ENCODE peak calls at places on chromosomes 16 and 17, in eight cellular contexts. C is DMS153; K is heart left ventricle; G is stimulated activated CD8-positive, alpha-beta memory T cell treated with anti-CD3 and anti-CD28 coated beads, Interleukin-12 subunit alpha, Interleukin-12 subunit beta, amount 100 ng/mL, for 1 hour; Q is left ventricle myocardium inferior; H is AG04450; A is foreskin keratinocyte; P is ACHN. Z is an unnamed sample.

GRCh38 chr16:85718682-85719081 is 29.9 kb upstream of the GINS2 start:
- DNase-seq in P (no peak), A (peak), G (no peak), Q (no peak), H (no peak), K (no peak), C (peak), Z (peak)

GRCh38 chr17:1376061-1376460 is 24.0 kb downstream of the YWHAE start:
- DNase-seq in G (no peak), Q (no peak), H (no peak), K (no peak), C (no peak), A (no peak), P (no peak), Z (no peak)

GRCh38 chr16:23155445-23156049 is 6.3 kb upstream of the USP31 start:
- DNase-seq in G (no peak), P (peak), A (no peak), K (no peak), C (no peak), H (no peak), Q (no peak), Z (no peak)

GRCh38 chr17:71180801-71181385 is 939.9 kb upstream of the SOX9 start:
- DNase-seq in K (no peak), P (no peak), C (peak), Q (no peak), G (no peak), A (peak), H (peak), Z (no peak)

GRCh38 chr17:18038149-18038850 is 668 bp downstream of the ATPAF2 start:
- DNase-seq in G (no peak), H (no peak), P (peak), C (no peak), K (no peak), Q (no peak), A (peak), Z (no peak)

GRCh38 chr16:69626256-69626655 is 60.5 kb downstream of the NFAT5 start:
- DNase-seq in G (no peak), A (peak), P (no peak), Q (no peak), C (no peak), H (no peak), K (no peak), Z (no peak)

GRCh38 chr16:57694556-57695377 is at the start of gene DRC7:
- DNase-seq in P (peak), G (no peak), Q (no peak), H (no peak), A (peak), C (peak), K (peak), Z (peak)

GRCh38 chr16:21964353-21964752 is 11.2 kb downstream of the UQCRC2 start:
- DNase-seq in C (no peak), Q (no peak), P (no peak), A (no peak), K (no peak), G (no peak), H (no peak), Z (no peak)

Z was measured in HepG2.